ENCODE peak calls at places on chromosomes 5 and 9, in six cellular contexts. P is PC-9, M is heart right ventricle, Y is prostate gland, O is A549, Q is transverse colon. Z is an unnamed sample.

GRCh38 chr5:141694479-141694878 is 12.4 kb upstream of the ARAP3 start:
- DNase-seq in O (no peak), Q (no peak), P (no peak), Y (no peak), M (no peak), Z (no peak)

GRCh38 chr9:72443855-72444254 is 77.6 kb upstream of the TMC1 start:
- DNase-seq in Y (no peak), O (peak; percentile 38), Q (no peak), M (no peak), P (no peak), Z (no peak)

GRCh38 chr5:79835220-79835714 is 145.6 kb downstream of the CMYA5 start:
- DNase-seq in Y (no peak), Q (no peak), O (no peak), M (no peak), P (no peak), Z (no peak)

GRCh38 chr5:65808818-65809217 is 86.8 kb downstream of the NLN start:
- DNase-seq in Y (no peak), M (no peak), P (no peak), Q (no peak), O (no peak), Z (no peak)

GRCh38 chr5:119943148-119943547 is 313.8 kb downstream of the FAM170A start:
- DNase-seq in O (no peak), Q (no peak), M (no peak), P (no peak), Y (no peak), Z (no peak)

GRCh38 chr9:136222896-136223266 is 18.0 kb upstream of the LHX3 start:
- DNase-seq in Q (no peak), P (no peak), M (no peak), Y (no peak), O (no peak), Z (no peak)

GRCh38 chr9:97531750-97532383 is 30.4 kb downstream of the TMOD1 start:
- DNase-seq in Y (no peak), O (no peak), P (no peak), M (no peak), Q (no peak), Z (no peak)

GRCh38 chr9:92774274-92774673 is 9.6 kb upstream of the BICD2 start:
- DNase-seq in Y (no peak), M (no peak), Q (no peak), O (no peak), P (peak; percentile 22), Z (no peak)

GRCh38 chr9:32738501-32739172 is 44.7 kb upstream of the TMEM215 start:
- DNase-seq in Q (no peak), P (peak; percentile 15), O (no peak), M (no peak), Y (no peak), Z (no peak)

DNA sequence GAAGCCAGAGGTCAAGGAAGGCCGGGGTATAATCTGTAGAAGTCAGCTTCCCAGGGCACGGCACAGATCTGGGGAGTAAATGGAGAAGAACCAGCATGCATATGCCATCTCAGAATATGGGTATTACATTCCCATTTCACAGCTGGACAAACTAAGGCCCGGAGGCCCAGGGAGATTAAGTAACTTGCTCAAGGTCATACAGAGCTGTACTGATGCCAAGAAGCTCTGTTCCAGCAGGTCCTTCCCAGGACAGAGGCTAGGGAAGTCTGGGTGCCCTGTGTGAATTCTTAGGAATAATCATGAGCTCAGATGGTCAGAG is 19.2 kb downstream of the COL27A1 start:
- DNase-seq in Q (no peak), M (no peak), Y (no peak), O (no peak), P (no peak), Z (no peak)
- H3K27ac ChIP-seq in Q (peak overlapping the region; percentile 60), M (peak overlapping the region; percentile 73), Y (peak overlapping the region; percentile 38), O (no peak overlapping the region), P (no peak overlapping the region), Z (peak overlapping the region; percentile 61)

DNA sequence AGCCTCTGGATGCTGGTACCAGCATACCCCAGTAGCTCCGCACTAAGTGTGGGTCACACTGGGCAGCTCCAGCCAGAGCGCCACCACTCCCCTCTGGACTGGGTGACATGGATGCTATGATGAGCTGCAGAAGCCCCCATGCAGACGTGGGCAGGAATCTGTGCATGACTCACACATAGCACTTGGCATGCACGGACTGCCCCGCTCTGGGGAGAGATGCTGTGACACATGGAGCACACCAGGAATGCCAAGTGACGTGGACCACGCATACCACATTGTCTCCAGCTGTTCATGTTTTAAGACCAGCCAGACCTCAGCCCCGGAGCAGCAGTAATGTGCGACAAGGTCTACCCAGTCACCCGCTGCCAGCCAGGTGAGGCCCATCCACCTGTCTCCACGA is 64.1 kb downstream of the SEMA4D start:
- DNase-seq in Q (no peak), O (no peak), P (no peak), Y (no peak), M (no peak), Z (no peak)
- H3K4me1 ChIP-seq in Q (peaks cover 63% of the 10 kb centered on the region), O (peaks cover 13% of the 10 kb centered on the region), P (peaks cover 21% of the 10 kb centered on the region), Y (peaks cover 19% of the 10 kb centered on the region), M (peaks cover 16% of the 10 kb centered on the region), Z (peaks cover 5% of the 10 kb centered on the region)

GRCh38 chr9:70534471-70534870 is 120.0 kb upstream of the KLF9 start:
- DNase-seq in Y (no peak), P (no peak), Q (no peak), M (no peak), O (no peak), Z (no peak)
- H3K9me3 ChIP-seq in Y (no peaks in the 10 kb centered on the region), P (no peaks in the 10 kb centered on the region), Q (no peaks in the 10 kb centered on the region), M (no peaks in the 10 kb centered on the region), O (no peaks in the 10 kb centered on the region), Z (no peaks in the 10 kb centered on the region)

GRCh38 chr9:37539634-37540033 is 36.5 kb downstream of the FBXO10 start:
- DNase-seq in M (no peak), O (no peak), Q (no peak), Y (no peak), P (no peak), Z (no peak)

GRCh38 chr9:37531699-37532098 is 44.5 kb downstream of the FBXO10 start:
- DNase-seq in M (no peak), Y (no peak), P (no peak), Q (peak; percentile 56), O (no peak), Z (peak; percentile 36)

GRCh38 chr9:37538099-37538498 is 38.1 kb downstream of the FBXO10 start:
- DNase-seq in Q (no peak), Y (no peak), M (no peak), O (no peak), P (no peak), Z (no peak)

GRCh38 chr9:37534412-37534811 is 41.8 kb downstream of the FBXO10 start:
- DNase-seq in M (no peak), Q (no peak), P (no peak), Y (no peak), O (no peak), Z (no peak)

GRCh38 chr9:37534901-37535300 is 41.3 kb downstream of the FBXO10 start:
- DNase-seq in P (no peak), Y (no peak), M (no peak), Q (no peak), O (no peak), Z (no peak)
- H3K27ac ChIP-seq in P (no peak overlapping the region), Y (no peak overlapping the region), M (no peak overlapping the region), Q (no peak overlapping the region), O (no peak overlapping the region), Z (no peak overlapping the region)

GRCh38 chr9:106581973-106582372 is 281.0 kb upstream of the ZNF462 start:
- DNase-seq in P (no peak), Y (no peak), O (no peak), M (no peak), Q (no peak), Z (no peak)

GRCh38 chr9:106575903-106576755 is 286.8 kb upstream of the ZNF462 start:
- DNase-seq in M (no peak), P (no peak), O (no peak), Q (no peak), Y (no peak), Z (no peak)
- H3K4me1 ChIP-seq in M (no peaks in the 10 kb centered on the region), P (no peaks in the 10 kb centered on the region), O (no peaks in the 10 kb centered on the region), Q (no peaks in the 10 kb centered on the region), Y (no peaks in the 10 kb centered on the region), Z (no peaks in the 10 kb centered on the region)

DNA sequence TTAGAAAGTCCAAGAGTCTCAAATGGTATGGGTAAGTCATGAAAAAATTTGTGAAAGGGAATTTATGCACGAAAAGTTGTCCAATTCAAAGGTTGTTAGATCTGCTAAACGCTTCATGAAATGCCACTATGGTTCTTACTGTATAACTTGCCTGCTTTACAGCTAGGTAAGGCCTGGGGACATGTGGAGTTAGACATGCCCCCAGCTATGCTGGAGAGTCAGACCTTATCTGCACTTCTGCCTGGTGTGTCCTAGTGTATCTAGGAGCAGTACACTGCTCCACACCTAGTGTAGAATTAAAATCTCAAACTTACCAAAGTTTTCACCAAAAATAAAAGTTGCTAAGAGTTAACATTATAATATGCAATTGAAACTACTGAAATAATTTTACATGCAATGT is 136.8 kb downstream of the MAPKAP1 start:
- DNase-seq in P (no peak), Q (no peak), Y (no peak), M (no peak), O (no peak), Z (no peak)
- H3K9me3 ChIP-seq in P (peaks cover 3% of the 10 kb centered on the region), Q (peaks cover 7% of the 10 kb centered on the region), Y (no peaks in the 10 kb centered on the region), M (no peaks in the 10 kb centered on the region), O (no peaks in the 10 kb centered on the region), Z (no peaks in the 10 kb centered on the region)

GRCh38 chr9:82893549-82893948 is 169.4 kb downstream of the RASEF start:
- DNase-seq in P (no peak), M (no peak), Q (no peak), O (no peak), Y (no peak), Z (no peak)
- H3K27ac ChIP-seq in P (no peak overlapping the region), M (no peak overlapping the region), Q (no peak overlapping the region), O (no peak overlapping the region), Y (no peak overlapping the region), Z (no peak overlapping the region)

DNA sequence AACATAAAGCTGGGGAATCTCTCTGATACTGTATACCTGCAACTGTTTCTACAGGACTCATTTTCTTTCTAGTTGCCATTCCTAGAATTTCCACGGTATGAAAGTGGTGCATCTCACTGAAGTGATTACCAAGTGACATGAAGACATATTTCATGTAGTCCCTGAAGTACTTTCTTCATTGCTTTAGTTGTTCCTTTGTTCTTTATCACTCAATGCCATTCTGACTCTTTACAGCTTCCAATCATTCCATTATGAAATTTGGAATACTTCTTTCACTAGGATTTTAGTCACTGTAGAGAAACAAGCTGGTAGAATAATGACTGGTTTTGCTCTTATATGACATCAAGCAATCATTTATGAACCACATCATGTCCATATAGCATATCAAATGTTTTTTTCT is 645.1 kb downstream of the CDH18 start:
- DNase-seq in O (no peak), P (no peak), Q (no peak), M (no peak), Y (no peak), Z (no peak)
- H3K4me1 ChIP-seq in O (no peaks in the 10 kb centered on the region), P (no peaks in the 10 kb centered on the region), Q (no peaks in the 10 kb centered on the region), M (no peaks in the 10 kb centered on the region), Y (no peaks in the 10 kb centered on the region), Z (no peaks in the 10 kb centered on the region)

GRCh38 chr9:40925149-40925548 is 203.3 kb downstream of the FOXD4L6 start:
- DNase-seq in M (no peak), P (no peak), Q (no peak), Y (no peak), O (no peak), Z (no peak)
- H3K9me3 ChIP-seq in M (peaks cover 3% of the 10 kb centered on the region), P (no peaks in the 10 kb centered on the region), Q (peaks cover 63% of the 10 kb centered on the region), Y (peaks cover 12% of the 10 kb centered on the region), O (peaks cover 71% of the 10 kb centered on the region), Z (peaks cover 7% of the 10 kb centered on the region)